ENCODE peak calls at places on chromosomes 4 and X, in five cellular contexts. K is K562, O is HepG2, H is A549, I is GM23338. C is an unnamed sample.

GRCh38 chrX:37844622-37845021 is 2.7 kb downstream of the DYNLT3 start:
- DNase-seq in K (no peak), O (no peak), H (no peak), I (no peak), C (no peak)

GRCh38 chr4:20474119-20474518 is 222.4 kb downstream of the SLIT2 start:
- DNase-seq in K (no peak), O (no peak), H (no peak), I (peak; percentile 56), C (no peak)

GRCh38 chrX:54934058-54934457 is 13.4 kb downstream of the TRO start:
- DNase-seq in K (no peak), O (no peak), H (no peak), I (no peak), C (no peak)

GRCh38 chr4:158071931-158072330 is 100.9 kb downstream of the GASK1B start:
- DNase-seq in K (no peak), O (no peak), H (no peak), I (no peak), C (no peak)

GRCh38 chrX:1465261-1466231 is 12.8 kb upstream of the ASMTL start:
- DNase-seq in K (no peak), O (no peak), H (no peak), I (no peak), C (no peak)

GRCh38 chr4:23882976-23883531 is 6.8 kb downstream of the PPARGC1A start:
- DNase-seq in K (no peak), O (no peak), H (no peak), I (no peak), C (no peak)

GRCh38 chr4:110032603-110033002 is 119.9 kb downstream of the EGF start:
- DNase-seq in K (no peak), O (no peak), H (no peak), I (no peak), C (peak; percentile 95)

GRCh38 chr4:20288047-20288650 is 36.4 kb downstream of the SLIT2 start:
- DNase-seq in K (no peak), O (no peak), H (no peak), I (no peak), C (no peak)

GRCh38 chr4:122838034-122838433 is 11.4 kb downstream of the FGF2 start:
- DNase-seq in K (no peak), O (no peak), H (no peak), I (no peak), C (no peak)

GRCh38 chr4:122831515-122832196 is 5.0 kb downstream of the FGF2 start:
- DNase-seq in K (no peak), O (no peak), H (no peak), I (no peak), C (no peak)

GRCh38 chr4:122832732-122833131 is 6.1 kb downstream of the FGF2 start:
- DNase-seq in K (no peak), O (no peak), H (no peak), I (no peak), C (no peak)

GRCh38 chr4:122833999-122834398 is 7.4 kb downstream of the FGF2 start:
- DNase-seq in K (peak; percentile 47), O (no peak), H (no peak), I (peak; percentile 45), C (no peak)

GRCh38 chr4:122836941-122837340 is 10.3 kb downstream of the FGF2 start:
- DNase-seq in K (no peak), O (no peak), H (peak; percentile 61), I (no peak), C (no peak)
- TF ChIP-seq REST in K (no peak), O (no peak), H (no peak), I (no peak), C (no peak)

GRCh38 chr4:140331245-140331644 is 42.2 kb upstream of the SCOC start:
- DNase-seq in K (no peak), O (no peak), H (no peak), I (no peak), C (no peak)
- H3K27ac ChIP-seq in K (no peak overlapping the region), O (no peak overlapping the region), H (no peak overlapping the region), I (no peak overlapping the region), C (no peak overlapping the region)

DNA sequence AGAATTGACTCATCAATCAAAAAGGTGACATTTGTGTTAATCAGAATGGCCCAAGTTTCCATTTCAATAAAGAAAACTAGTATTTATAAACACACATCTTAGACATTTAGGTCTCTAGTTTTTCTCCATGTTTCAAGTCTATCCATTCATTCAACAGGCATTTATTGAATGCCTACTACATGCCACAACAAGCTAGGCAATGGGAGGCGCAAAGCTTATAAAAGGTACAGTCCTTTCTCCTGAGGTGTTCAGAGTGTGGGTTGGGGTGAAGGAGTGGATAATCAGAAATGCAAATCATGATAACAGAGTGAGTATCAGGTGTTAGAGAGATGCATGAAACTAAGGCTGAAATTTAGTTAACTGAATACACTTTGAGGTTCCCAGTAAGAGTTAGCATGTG is 78.0 kb downstream of the HCCS start:
- DNase-seq in K (no peak), O (no peak), H (no peak), I (no peak), C (no peak)
- TF ChIP-seq REST in K (no peak), O (no peak), H (no peak), I (no peak), C (no peak)

GRCh38 chrX:15298201-15298600 is 17.2 kb downstream of the ASB11 start:
- DNase-seq in K (no peak), O (no peak), H (no peak), I (no peak), C (no peak)

GRCh38 chrX:15298780-15299179 is 16.7 kb downstream of the ASB11 start:
- DNase-seq in K (no peak), O (no peak), H (no peak), I (no peak), C (no peak)

GRCh38 chrX:15301924-15302323 is 13.5 kb downstream of the ASB11 start:
- DNase-seq in K (no peak), O (no peak), H (no peak), I (no peak), C (peak; percentile 57)

GRCh38 chrX:15299945-15300851 is 15.2 kb downstream of the ASB11 start:
- DNase-seq in K (peak; percentile 16), O (peak; percentile 7), H (peak; percentile 33), I (peak; percentile 24), C (no peak)
- H3K27ac ChIP-seq in K (no peak overlapping the region), O (no peak overlapping the region), H (peak overlapping the region; percentile 77), I (no peak overlapping the region), C (no peak overlapping the region)

GRCh38 chr4:129358571-129358970 is 262.6 kb downstream of the C4orf33 start:
- DNase-seq in K (no peak), O (no peak), H (no peak), I (no peak), C (no peak)
- TF ChIP-seq REST in K (no peak), O (no peak), H (no peak), I (no peak), C (no peak)